ENCODE peak calls at places on chromosomes 13 and 19, in ten cellular contexts. One of them, this sample, is unnamed.

GRCh38 chr19:40598121-40598917 is 2.9 kb upstream of the LTBP4 start:
- DNase-seq in CD8-positive, alpha-beta memory T cell: peak
- DNase-seq in ascending aorta: no peak
- DNase-seq in astrocyte: peak
- DNase-seq in fibroblast of lung: peak
- DNase-seq in HFF-Myc: peak
- DNase-seq in fibroblast of mammary gland: peak
- DNase-seq in H7: peak
- DNase-seq in heart right ventricle: peak
- DNase-seq in AG04449: no peak
- DNase-seq in this sample: peak

GRCh38 chr13:108851660-108852059 is 222.2 kb downstream of the MYO16 start:
- DNase-seq in AG04449: no peak
- DNase-seq in astrocyte: no peak
- DNase-seq in HFF-Myc: no peak
- DNase-seq in H7: no peak
- DNase-seq in ascending aorta: no peak
- DNase-seq in fibroblast of lung: no peak
- DNase-seq in fibroblast of mammary gland: no peak
- DNase-seq in heart right ventricle: no peak
- DNase-seq in CD8-positive, alpha-beta memory T cell: no peak
- DNase-seq in this sample: no peak

GRCh38 chr13:106619688-106620555 is 52.0 kb upstream of the ARGLU1 start:
- DNase-seq in CD8-positive, alpha-beta memory T cell: no peak
- DNase-seq in heart right ventricle: no peak
- DNase-seq in H7: peak
- DNase-seq in fibroblast of mammary gland: peak
- DNase-seq in ascending aorta: no peak
- DNase-seq in fibroblast of lung: peak
- DNase-seq in HFF-Myc: peak
- DNase-seq in AG04449: peak
- DNase-seq in astrocyte: peak
- DNase-seq in this sample: peak

GRCh38 chr19:54203151-54203611 is 2.5 kb downstream of the RPS9 start:
- DNase-seq in astrocyte: no peak
- DNase-seq in fibroblast of mammary gland: peak
- DNase-seq in AG04449: no peak
- DNase-seq in fibroblast of lung: peak
- DNase-seq in ascending aorta: no peak
- DNase-seq in heart right ventricle: no peak
- DNase-seq in H7: peak
- DNase-seq in CD8-positive, alpha-beta memory T cell: no peak
- DNase-seq in HFF-Myc: no peak
- DNase-seq in this sample: no peak

GRCh38 chr19:51810228-51810627 is 15.3 kb downstream of the FPR3 start:
- DNase-seq in fibroblast of mammary gland: peak
- DNase-seq in H7: no peak
- DNase-seq in CD8-positive, alpha-beta memory T cell: no peak
- DNase-seq in astrocyte: no peak
- DNase-seq in ascending aorta: no peak
- DNase-seq in HFF-Myc: no peak
- DNase-seq in AG04449: no peak
- DNase-seq in heart right ventricle: no peak
- DNase-seq in fibroblast of lung: no peak
- DNase-seq in this sample: peak

GRCh38 chr19:46386996-46387712 is 26.2 kb downstream of the CCDC8 start:
- DNase-seq in fibroblast of mammary gland: no peak
- DNase-seq in HFF-Myc: no peak
- DNase-seq in AG04449: no peak
- DNase-seq in ascending aorta: no peak
- DNase-seq in astrocyte: no peak
- DNase-seq in H7: no peak
- DNase-seq in heart right ventricle: no peak
- DNase-seq in fibroblast of lung: no peak
- DNase-seq in CD8-positive, alpha-beta memory T cell: no peak
- DNase-seq in this sample: no peak

GRCh38 chr13:51829236-51829899 is 15.6 kb downstream of the TMEM272 start:
- DNase-seq in AG04449: no peak
- DNase-seq in astrocyte: no peak
- DNase-seq in CD8-positive, alpha-beta memory T cell: no peak
- DNase-seq in ascending aorta: no peak
- DNase-seq in fibroblast of lung: no peak
- DNase-seq in H7: no peak
- DNase-seq in heart right ventricle: no peak
- DNase-seq in fibroblast of mammary gland: no peak
- DNase-seq in HFF-Myc: no peak
- DNase-seq in this sample: no peak

GRCh38 chr13:114064516-114065140 is 67.8 kb downstream of the RASA3 start:
- DNase-seq in fibroblast of lung: peak
- DNase-seq in CD8-positive, alpha-beta memory T cell: no peak
- DNase-seq in heart right ventricle: no peak
- DNase-seq in fibroblast of mammary gland: peak
- DNase-seq in ascending aorta: no peak
- DNase-seq in HFF-Myc: peak
- DNase-seq in H7: no peak
- DNase-seq in AG04449: no peak
- DNase-seq in astrocyte: no peak
- DNase-seq in this sample: no peak

GRCh38 chr13:92074658-92075057 is 676.2 kb downstream of the GPC5 start:
- DNase-seq in ascending aorta: no peak
- DNase-seq in H7: peak
- DNase-seq in heart right ventricle: no peak
- DNase-seq in AG04449: no peak
- DNase-seq in fibroblast of mammary gland: no peak
- DNase-seq in fibroblast of lung: no peak
- DNase-seq in astrocyte: no peak
- DNase-seq in HFF-Myc: no peak
- DNase-seq in CD8-positive, alpha-beta memory T cell: no peak
- DNase-seq in this sample: peak

GRCh38 chr19:51882518-51882917 is 5.2 kb downstream of the ZNF577 start:
- DNase-seq in AG04449: no peak
- DNase-seq in ascending aorta: no peak
- DNase-seq in astrocyte: no peak
- DNase-seq in CD8-positive, alpha-beta memory T cell: no peak
- DNase-seq in H7: no peak
- DNase-seq in heart right ventricle: no peak
- DNase-seq in fibroblast of lung: no peak
- DNase-seq in fibroblast of mammary gland: no peak
- DNase-seq in HFF-Myc: no peak
- DNase-seq in this sample: no peak

DNA sequence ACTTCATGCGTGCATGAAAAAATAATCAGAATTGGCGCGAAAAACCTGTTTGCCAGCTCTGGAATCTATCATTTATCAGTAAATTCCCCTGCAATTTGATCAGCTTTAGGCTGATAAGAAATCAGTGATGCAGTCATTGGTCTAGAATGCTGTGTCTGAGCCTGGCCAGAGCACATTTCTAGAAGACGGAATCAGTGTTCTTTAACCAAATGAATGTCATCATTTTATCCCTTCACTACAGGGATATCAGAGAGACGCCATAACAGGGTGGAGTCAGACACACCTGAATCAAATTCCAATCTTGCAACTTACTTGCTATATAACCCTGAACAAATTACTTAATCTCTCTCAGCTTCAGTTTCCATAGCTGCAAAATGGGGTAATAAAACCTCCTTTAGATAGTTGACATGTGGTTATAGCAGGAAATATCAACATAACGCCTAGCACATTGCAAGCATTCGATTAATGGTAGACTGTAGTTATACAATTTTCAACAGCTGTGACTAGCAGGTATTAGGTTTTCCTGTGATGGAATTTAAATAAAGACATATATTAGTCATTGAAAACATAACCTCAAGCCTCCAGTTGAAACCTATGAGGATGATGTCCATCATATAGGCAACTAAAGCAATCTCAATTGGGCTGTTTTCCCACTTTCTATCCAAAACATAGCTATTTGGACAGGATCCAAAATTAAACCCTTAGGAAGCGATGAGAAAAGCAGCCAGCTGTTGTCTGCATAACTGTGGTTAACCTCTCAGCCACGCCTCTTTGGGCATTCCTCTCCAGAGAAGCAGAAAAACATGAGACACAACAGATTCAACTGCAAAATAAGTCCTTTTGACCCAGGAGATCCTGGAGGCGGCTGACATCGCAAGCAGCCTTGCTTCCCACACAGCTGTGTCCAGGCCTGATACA is 51.6 kb upstream of the UBL3 start:
- DNase-seq in fibroblast of lung: peak
- DNase-seq in AG04449: peak
- DNase-seq in fibroblast of mammary gland: peak
- DNase-seq in HFF-Myc: peak
- DNase-seq in ascending aorta: no peak
- DNase-seq in astrocyte: peak
- DNase-seq in H7: no peak
- DNase-seq in CD8-positive, alpha-beta memory T cell: peak
- DNase-seq in heart right ventricle: no peak
- DNase-seq in this sample: peak
- H3K4me3 ChIP-seq in fibroblast of lung: no peak
- H3K4me3 ChIP-seq in AG04449: no peak
- H3K4me3 ChIP-seq in fibroblast of mammary gland: no peak
- H3K4me3 ChIP-seq in HFF-Myc: no peak
- H3K4me3 ChIP-seq in ascending aorta: no peak
- H3K4me3 ChIP-seq in astrocyte: peak
- H3K4me3 ChIP-seq in H7: no peak
- H3K4me3 ChIP-seq in CD8-positive, alpha-beta memory T cell: peak
- H3K4me3 ChIP-seq in heart right ventricle: peak
- H3K4me3 ChIP-seq in this sample: no peak

GRCh38 chr19:7515091-7515470 is 822 bp upstream of the ZNF358 start:
- DNase-seq in HFF-Myc: no peak
- DNase-seq in heart right ventricle: no peak
- DNase-seq in fibroblast of lung: no peak
- DNase-seq in fibroblast of mammary gland: no peak
- DNase-seq in AG04449: no peak
- DNase-seq in H7: peak
- DNase-seq in ascending aorta: peak
- DNase-seq in CD8-positive, alpha-beta memory T cell: no peak
- DNase-seq in astrocyte: no peak
- DNase-seq in this sample: no peak
- H3K4me3 ChIP-seq in HFF-Myc: peak
- H3K4me3 ChIP-seq in heart right ventricle: peak
- H3K4me3 ChIP-seq in fibroblast of lung: peak
- H3K4me3 ChIP-seq in fibroblast of mammary gland: no peak
- H3K4me3 ChIP-seq in AG04449: peak
- H3K4me3 ChIP-seq in H7: no peak
- H3K4me3 ChIP-seq in ascending aorta: no peak
- H3K4me3 ChIP-seq in CD8-positive, alpha-beta memory T cell: no peak
- H3K4me3 ChIP-seq in astrocyte: no peak
- H3K4me3 ChIP-seq in this sample: no peak

GRCh38 chr19:49930483-49931011 is 1.2 kb upstream of the NUP62 start:
- DNase-seq in astrocyte: no peak
- DNase-seq in H7: peak
- DNase-seq in fibroblast of lung: no peak
- DNase-seq in fibroblast of mammary gland: peak
- DNase-seq in ascending aorta: no peak
- DNase-seq in HFF-Myc: no peak
- DNase-seq in AG04449: no peak
- DNase-seq in CD8-positive, alpha-beta memory T cell: peak
- DNase-seq in heart right ventricle: peak
- DNase-seq in this sample: no peak

GRCh38 chr19:49933643-49934042 is 4.3 kb upstream of the NUP62 start:
- DNase-seq in fibroblast of lung: no peak
- DNase-seq in fibroblast of mammary gland: no peak
- DNase-seq in AG04449: no peak
- DNase-seq in H7: no peak
- DNase-seq in CD8-positive, alpha-beta memory T cell: no peak
- DNase-seq in ascending aorta: no peak
- DNase-seq in astrocyte: no peak
- DNase-seq in heart right ventricle: no peak
- DNase-seq in HFF-Myc: no peak
- DNase-seq in this sample: no peak

GRCh38 chr19:49931293-49932040 is 2.2 kb upstream of the NUP62 start:
- DNase-seq in HFF-Myc: no peak
- DNase-seq in fibroblast of mammary gland: no peak
- DNase-seq in ascending aorta: no peak
- DNase-seq in CD8-positive, alpha-beta memory T cell: no peak
- DNase-seq in H7: no peak
- DNase-seq in heart right ventricle: no peak
- DNase-seq in AG04449: no peak
- DNase-seq in astrocyte: no peak
- DNase-seq in fibroblast of lung: no peak
- DNase-seq in this sample: no peak

GRCh38 chr19:49932731-49933131 is 3.4 kb upstream of the NUP62 start:
- DNase-seq in fibroblast of mammary gland: no peak
- DNase-seq in CD8-positive, alpha-beta memory T cell: peak
- DNase-seq in heart right ventricle: no peak
- DNase-seq in ascending aorta: no peak
- DNase-seq in H7: no peak
- DNase-seq in AG04449: no peak
- DNase-seq in fibroblast of lung: no peak
- DNase-seq in HFF-Myc: no peak
- DNase-seq in astrocyte: no peak
- DNase-seq in this sample: peak

DNA sequence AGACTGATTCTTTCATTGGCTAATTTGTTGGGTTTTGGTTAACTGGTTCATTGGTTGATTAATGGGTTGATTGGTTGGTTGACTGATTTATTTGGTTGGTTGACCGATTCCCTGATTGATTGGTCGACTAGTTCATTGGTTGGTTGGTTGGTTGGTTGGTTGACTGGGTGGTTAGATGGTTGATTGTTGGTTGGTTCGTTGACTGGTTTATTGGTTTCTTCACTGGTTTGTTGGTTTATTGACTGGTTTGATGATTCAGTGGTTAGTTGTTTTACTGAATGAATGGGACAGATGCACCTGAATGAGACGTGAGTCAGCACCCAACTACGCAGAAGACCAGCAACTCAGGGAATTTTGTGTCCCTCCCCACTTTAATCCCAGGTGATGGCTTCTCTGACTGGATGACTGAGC is 2.7 kb upstream of the NUP62 start:
- DNase-seq in astrocyte: no peak
- DNase-seq in HFF-Myc: no peak
- DNase-seq in fibroblast of mammary gland: no peak
- DNase-seq in H7: no peak
- DNase-seq in fibroblast of lung: no peak
- DNase-seq in heart right ventricle: no peak
- DNase-seq in AG04449: no peak
- DNase-seq in ascending aorta: no peak
- DNase-seq in CD8-positive, alpha-beta memory T cell: no peak
- DNase-seq in this sample: no peak
- H3K4me3 ChIP-seq in astrocyte: no peak
- H3K4me3 ChIP-seq in HFF-Myc: no peak
- H3K4me3 ChIP-seq in fibroblast of mammary gland: no peak
- H3K4me3 ChIP-seq in H7: no peak
- H3K4me3 ChIP-seq in fibroblast of lung: no peak
- H3K4me3 ChIP-seq in heart right ventricle: no peak
- H3K4me3 ChIP-seq in AG04449: no peak
- H3K4me3 ChIP-seq in ascending aorta: no peak
- H3K4me3 ChIP-seq in CD8-positive, alpha-beta memory T cell: no peak
- H3K4me3 ChIP-seq in this sample: no peak

DNA sequence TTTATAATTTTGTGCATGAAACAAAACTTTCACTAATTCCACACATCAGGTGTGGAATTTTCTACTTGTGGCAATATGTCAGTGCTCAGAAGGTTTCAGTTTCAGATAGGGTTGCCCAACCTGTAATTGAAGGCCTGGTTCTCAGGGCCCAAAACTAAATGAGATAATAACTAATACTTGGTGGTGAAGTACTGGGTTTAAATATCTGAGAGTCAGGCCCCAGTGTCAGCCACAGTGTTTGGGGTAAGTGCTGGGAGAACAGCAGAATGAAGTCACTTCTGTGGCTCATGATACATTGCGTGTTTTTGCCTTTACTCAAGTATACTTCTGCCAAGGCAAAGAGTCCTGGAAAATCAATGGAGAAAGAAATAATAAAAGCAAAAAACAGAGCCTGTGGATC is 5.6 kb downstream of the SAFB start:
- DNase-seq in HFF-Myc: no peak
- DNase-seq in H7: no peak
- DNase-seq in astrocyte: peak
- DNase-seq in ascending aorta: no peak
- DNase-seq in fibroblast of lung: peak
- DNase-seq in fibroblast of mammary gland: peak
- DNase-seq in CD8-positive, alpha-beta memory T cell: no peak
- DNase-seq in AG04449: no peak
- DNase-seq in heart right ventricle: no peak
- DNase-seq in this sample: no peak
- H3K4me3 ChIP-seq in HFF-Myc: no peak
- H3K4me3 ChIP-seq in H7: no peak
- H3K4me3 ChIP-seq in astrocyte: no peak
- H3K4me3 ChIP-seq in ascending aorta: no peak
- H3K4me3 ChIP-seq in fibroblast of lung: no peak
- H3K4me3 ChIP-seq in fibroblast of mammary gland: no peak
- H3K4me3 ChIP-seq in CD8-positive, alpha-beta memory T cell: no peak
- H3K4me3 ChIP-seq in AG04449: no peak
- H3K4me3 ChIP-seq in heart right ventricle: peak
- H3K4me3 ChIP-seq in this sample: no peak